ENCODE peak calls at places on chromosome 22, in nine cellular contexts. O is stimulated activated CD4-positive, alpha-beta T cell treated with anti-CD3 and anti-CD28 coated beads, TNF-alpha, amount 100 ng/mL, for 1 hour; S is epithelial cell of esophagus; N is DMS53; K is skeletal muscle cell; Y is fibroblast of lung; Z is lung microvascular endothelial cell; G is adrenal gland; J is M059J. E is an unnamed sample.

GRCh38 chr22:17396531-17396930 is 27.3 kb downstream of the CECR2 start:
- DNase-seq in O (no peak), S (no peak), N (peak), K (no peak), Y (no peak), Z (no peak), G (no peak), J (no peak), E (no peak)

GRCh38 chr22:33110562-33111163 is 52.5 kb upstream of the SYN3 start:
- DNase-seq in O (no peak), S (no peak), N (no peak), K (no peak), Y (no peak), Z (no peak), G (peak), J (peak), E (peak)

GRCh38 chr22:47784367-47784983 is 1022.0 kb downstream of the TBC1D22A start:
- DNase-seq in O (no peak), S (no peak), N (no peak), K (no peak), Y (no peak), Z (no peak), G (no peak), J (no peak), E (no peak)

GRCh38 chr22:40480996-40481395 is 110.6 kb downstream of the SGSM3 start:
- DNase-seq in O (no peak), S (no peak), N (no peak), K (no peak), Y (no peak), Z (peak), G (no peak), J (no peak), E (no peak)

GRCh38 chr22:37739000-37739399 is 42.2 kb downstream of the TRIOBP start:
- DNase-seq in O (no peak), S (no peak), N (no peak), K (peak), Y (peak), Z (no peak), G (peak), J (no peak), E (no peak)

GRCh38 chr22:20241579-20242392 is 26.3 kb downstream of the RTN4R start:
- DNase-seq in O (no peak), S (peak), N (no peak), K (no peak), Y (peak), Z (no peak), G (no peak), J (peak), E (no peak)

GRCh38 chr22:19995611-19996339 is 20.8 kb downstream of the ARVCF start:
- DNase-seq in O (no peak), S (no peak), N (no peak), K (no peak), Y (peak), Z (no peak), G (no peak), J (no peak), E (no peak)

GRCh38 chr22:17880468-17880867 is 106.2 kb upstream of the BID start:
- DNase-seq in O (no peak), S (no peak), N (no peak), K (no peak), Y (no peak), Z (no peak), G (no peak), J (no peak), E (no peak)

GRCh38 chr22:31179345-31179744 is 19.4 kb downstream of the RNF185 start:
- DNase-seq in O (no peak), S (peak), N (peak), K (no peak), Y (peak), Z (no peak), G (no peak), J (peak), E (peak)

GRCh38 chr22:19750666-19751490 is 9.7 kb upstream of the TBX1 start:
- DNase-seq in O (no peak), S (peak), N (no peak), K (no peak), Y (peak), Z (no peak), G (no peak), J (peak), E (no peak)

GRCh38 chr22:24427500-24428164 is at the start of gene ADORA2A:
- DNase-seq in O (peak), S (no peak), N (no peak), K (no peak), Y (no peak), Z (no peak), G (no peak), J (no peak), E (no peak)

GRCh38 chr22:48782817-48783511 is 1044.7 kb downstream of the BRD1 start:
- DNase-seq in O (no peak), S (no peak), N (peak), K (no peak), Y (no peak), Z (no peak), G (no peak), J (no peak), E (no peak)

GRCh38 chr22:43399338-43399979 is 12.4 kb upstream of the MPPED1 start:
- DNase-seq in O (no peak), S (no peak), N (no peak), K (no peak), Y (no peak), Z (no peak), G (no peak), J (no peak), E (no peak)

GRCh38 chr22:42171946-42172345 is 41.3 kb upstream of the CYP2D6 start:
- DNase-seq in O (no peak), S (no peak), N (no peak), K (no peak), Y (no peak), Z (no peak), G (no peak), J (no peak), E (no peak)

GRCh38 chr22:19448739-19449421 is 1.4 kb upstream of the C22orf39 start:
- DNase-seq in O (no peak), S (peak), N (peak), K (no peak), Y (no peak), Z (no peak), G (no peak), J (no peak), E (no peak)

GRCh38 chr22:46622081-46622521 is 1.9 kb downstream of the GRAMD4 start:
- DNase-seq in O (no peak), S (peak), N (no peak), K (no peak), Y (no peak), Z (peak), G (peak), J (no peak), E (no peak)

GRCh38 chr22:19610518-19611253 is 86.5 kb upstream of the CLDN5 start:
- DNase-seq in O (no peak), S (no peak), N (peak), K (no peak), Y (no peak), Z (no peak), G (no peak), J (no peak), E (no peak)

GRCh38 chr22:44259366-44260215 is 53.2 kb downstream of the SHISAL1 start:
- DNase-seq in O (no peak), S (no peak), N (no peak), K (no peak), Y (no peak), Z (no peak), G (no peak), J (no peak), E (no peak)

GRCh38 chr22:26711205-26711958 is 54.0 kb downstream of the MIAT start:
- DNase-seq in O (no peak), S (no peak), N (no peak), K (no peak), Y (no peak), Z (peak), G (no peak), J (peak), E (no peak)

GRCh38 chr22:40247976-40248375 is 70.3 kb downstream of the TNRC6B start:
- DNase-seq in O (no peak), S (no peak), N (no peak), K (no peak), Y (no peak), Z (no peak), G (no peak), J (no peak), E (no peak)

GRCh38 chr22:39253427-39254070 is 8.8 kb upstream of the PDGFB start:
- DNase-seq in O (no peak), S (peak), N (peak), K (peak), Y (peak), Z (peak), G (peak), J (peak), E (peak)

GRCh38 chr22:22670076-22670795 is 25.8 kb downstream of the GGTLC2 start:
- DNase-seq in O (no peak), S (no peak), N (no peak), K (no peak), Y (no peak), Z (no peak), G (no peak), J (no peak), E (no peak)

GRCh38 chr22:40276877-40277823 is 69.2 kb upstream of the ADSL start:
- DNase-seq in O (no peak), S (peak), N (no peak), K (no peak), Y (peak), Z (peak), G (peak), J (peak), E (peak)

GRCh38 chr22:27801616-27802388 is at the start of gene MN1:
- DNase-seq in O (no peak), S (peak), N (peak), K (no peak), Y (peak), Z (peak), G (peak), J (peak), E (no peak)

GRCh38 chr22:42461511-42461910 is 29.3 kb upstream of the NFAM1 start:
- DNase-seq in O (no peak), S (no peak), N (peak), K (no peak), Y (no peak), Z (no peak), G (no peak), J (no peak), E (no peak)

GRCh38 chr22:25139062-25139461 is 60.6 kb upstream of the CRYBB3 start:
- DNase-seq in O (no peak), S (no peak), N (no peak), K (no peak), Y (no peak), Z (no peak), G (peak), J (no peak), E (no peak)

GRCh38 chr22:23246982-23247766 is 66.9 kb downstream of the BCR start:
- DNase-seq in O (no peak), S (no peak), N (peak), K (no peak), Y (no peak), Z (no peak), G (no peak), J (no peak), E (no peak)

GRCh38 chr22:19799322-19800190 is 39.0 kb downstream of the TBX1 start:
- DNase-seq in O (no peak), S (no peak), N (no peak), K (peak), Y (peak), Z (peak), G (no peak), J (peak), E (no peak)

GRCh38 chr22:37564111-37564711 is 3.9 kb downstream of the CDC42EP1 start:
- DNase-seq in O (no peak), S (peak), N (no peak), K (no peak), Y (peak), Z (no peak), G (peak), J (no peak), E (peak)

GRCh38 chr22:28925916-28926315 is 42.5 kb downstream of the ZNRF3 start:
- DNase-seq in O (no peak), S (no peak), N (no peak), K (no peak), Y (no peak), Z (no peak), G (no peak), J (no peak), E (no peak)

GRCh38 chr22:47781427-47782111 is 1019.1 kb downstream of the TBC1D22A start:
- DNase-seq in O (no peak), S (no peak), N (no peak), K (no peak), Y (no peak), Z (no peak), G (no peak), J (no peak), E (no peak)

GRCh38 chr22:49297871-49298721 is 529.6 kb downstream of the BRD1 start:
- DNase-seq in O (no peak), S (no peak), N (no peak), K (no peak), Y (no peak), Z (no peak), G (no peak), J (no peak), E (no peak)

GRCh38 chr22:37904572-37905533 is 1.2 kb upstream of the MICALL1 start:
- DNase-seq in O (no peak), S (peak), N (peak), K (peak), Y (peak), Z (peak), G (peak), J (peak), E (peak)

GRCh38 chr22:24133187-24133965 is 47.9 kb upstream of the SUSD2 start:
- DNase-seq in O (no peak), S (no peak), N (no peak), K (no peak), Y (no peak), Z (peak), G (no peak), J (peak), E (no peak)

GRCh38 chr22:19998232-19998951 is 18.2 kb downstream of the ARVCF start:
- DNase-seq in O (no peak), S (no peak), N (no peak), K (no peak), Y (no peak), Z (peak), G (no peak), J (no peak), E (no peak)

GRCh38 chr22:30732426-30732825 is 37.8 kb downstream of the OSBP2 start:
- DNase-seq in O (no peak), S (no peak), N (no peak), K (no peak), Y (no peak), Z (no peak), G (no peak), J (no peak), E (no peak)

GRCh38 chr22:45125198-45125597 is 38.5 kb upstream of the NUP50 start:
- DNase-seq in O (no peak), S (no peak), N (no peak), K (peak), Y (peak), Z (no peak), G (no peak), J (peak), E (no peak)

GRCh38 chr22:26837784-26838520 is 180.6 kb downstream of the MIAT start:
- DNase-seq in O (no peak), S (no peak), N (peak), K (no peak), Y (no peak), Z (no peak), G (no peak), J (peak), E (no peak)

GRCh38 chr22:48698618-48699017 is 1129.1 kb downstream of the BRD1 start:
- DNase-seq in O (no peak), S (no peak), N (no peak), K (no peak), Y (no peak), Z (no peak), G (no peak), J (no peak), E (no peak)

E was measured in MCF 10A.